ENCODE peak calls at places on chromosomes 2 and 18, in five cellular contexts. G is cardiac muscle cell, F is WERI-Rb-1, L is PC-3, X is AG10803. T is an unnamed sample.

GRCh38 chr2:198465970-198466369 is 661.6 kb downstream of the PLCL1 start:
- DNase-seq in G (no peak), X (no peak), L (no peak), F (no peak), T (no peak)

GRCh38 chr18:25180974-25181373 is 171.0 kb downstream of the ZNF521 start:
- DNase-seq in F (peak; percentile 18), G (peak; percentile 43), X (no peak), L (no peak), T (no peak)

GRCh38 chr2:36672199-36672598 is 24.3 kb upstream of the VIT start:
- DNase-seq in G (peak; percentile 54), F (no peak), X (peak; percentile 68), L (peak; percentile 67), T (peak; percentile 50)

GRCh38 chr18:46374850-46375249 is 270.7 kb downstream of the HAUS1 start:
- DNase-seq in G (no peak), L (no peak), F (no peak), X (no peak), T (no peak)

GRCh38 chr2:15799432-15799827 is 140.9 kb upstream of the MYCN start:
- DNase-seq in X (no peak), G (no peak), F (no peak), L (no peak), T (no peak)

GRCh38 chr2:173353556-173353955 is 1.1 kb upstream of the CDCA7 start:
- DNase-seq in F (no peak), G (no peak), X (no peak), L (no peak), T (no peak)

GRCh38 chr2:101274142-101274541 is 21.5 kb downstream of the CNOT11 start:
- DNase-seq in G (no peak), L (no peak), F (no peak), X (no peak), T (no peak)

GRCh38 chr18:48735070-48735676 is 196.3 kb downstream of the CTIF start:
- DNase-seq in F (no peak), G (no peak), L (peak; percentile 4), X (no peak), T (no peak)

GRCh38 chr2:233447506-233448219 is 93.4 kb downstream of the DGKD start:
- DNase-seq in L (no peak), G (no peak), X (no peak), F (peak; percentile 61), T (no peak)

GRCh38 chr2:143087033-143087432 is 42.2 kb upstream of the ARHGAP15 start:
- DNase-seq in G (no peak), F (no peak), X (no peak), L (no peak), T (no peak)

GRCh38 chr18:73636355-73636754 is 511.3 kb downstream of the FBXO15 start:
- DNase-seq in G (no peak), F (no peak), X (no peak), L (no peak), T (no peak)

GRCh38 chr18:45014047-45014501 is 333.4 kb downstream of the SETBP1 start:
- DNase-seq in L (peak; percentile 45), F (no peak), G (peak; percentile 73), X (peak; percentile 88), T (peak; percentile 30)

GRCh38 chr18:4765401-4765800 is 310.3 kb upstream of the DLGAP1 start:
- DNase-seq in F (no peak), X (no peak), G (no peak), L (no peak), T (no peak)

GRCh38 chr2:101684313-101684712 is 13.2 kb upstream of the MAP4K4 start:
- DNase-seq in L (no peak), G (no peak), X (no peak), F (no peak), T (no peak)

GRCh38 chr2:119638891-119639539 is 40.0 kb upstream of the TMEM177 start:
- DNase-seq in L (no peak), X (no peak), F (peak; percentile 67), G (peak; percentile 49), T (no peak)

GRCh38 chr18:76795981-76796380 is 26.4 kb upstream of the ZNF236 start:
- DNase-seq in F (no peak), G (no peak), L (no peak), X (no peak), T (no peak)

GRCh38 chr2:219060821-219061791 is at the start of gene IHH:
- DNase-seq in F (peak; percentile 40), G (peak; percentile 20), X (no peak), L (peak; percentile 21), T (peak; percentile 6)

GRCh38 chr2:216676630-216677029 is 18.7 kb downstream of the IGFBP5 start:
- DNase-seq in L (no peak), F (no peak), X (no peak), G (no peak), T (no peak)

GRCh38 chr2:98560256-98560771 is 48.0 kb downstream of the COA5 start:
- DNase-seq in G (peak; percentile 93), X (peak; percentile 77), L (peak; percentile 90), F (no peak), T (peak; percentile 81)

GRCh38 chr2:101500175-101500574 is 25.3 kb upstream of the RFX8 start:
- DNase-seq in F (no peak), L (no peak), G (peak; percentile 71), X (peak; percentile 52), T (peak; percentile 64)

GRCh38 chr2:68889500-68889899 is 18.3 kb upstream of the BMP10 start:
- DNase-seq in G (peak; percentile 73), X (no peak), F (no peak), L (no peak), T (peak; percentile 89)

GRCh38 chr2:45674035-45674791 is 22.7 kb downstream of the PRKCE start:
- DNase-seq in F (no peak), L (peak; percentile 16), G (no peak), X (peak; percentile 55), T (peak; percentile 86)

GRCh38 chr2:33104726-33105125 is 158.0 kb downstream of the LTBP1 start:
- DNase-seq in L (peak; percentile 66), F (no peak), G (peak; percentile 61), X (no peak), T (peak; percentile 45)

GRCh38 chr2:30421551-30422436 is 25.3 kb upstream of the LCLAT1 start:
- DNase-seq in X (peak; percentile 95), L (no peak), G (peak; percentile 82), F (no peak), T (peak; percentile 79)

GRCh38 chr2:221529943-221530652 is 42.0 kb downstream of the EPHA4 start:
- DNase-seq in G (peak; percentile 39), F (no peak), X (peak; percentile 66), L (peak; percentile 82), T (peak; percentile 60)

GRCh38 chr2:228329279-228329678 is 147.8 kb upstream of the SPHKAP start:
- DNase-seq in L (no peak), G (no peak), X (no peak), F (no peak), T (no peak)

GRCh38 chr2:47653909-47654789 is 128.8 kb upstream of the MSH6 start:
- DNase-seq in L (peak; percentile 75), F (peak; percentile 47), G (peak; percentile 74), X (no peak), T (peak; percentile 36)
- TF ChIP-seq CTCF in L (peak; percentile 66), F (peak; percentile 81), G (peak; percentile 72), X (no peak), T (peak; percentile 49)

DNA sequence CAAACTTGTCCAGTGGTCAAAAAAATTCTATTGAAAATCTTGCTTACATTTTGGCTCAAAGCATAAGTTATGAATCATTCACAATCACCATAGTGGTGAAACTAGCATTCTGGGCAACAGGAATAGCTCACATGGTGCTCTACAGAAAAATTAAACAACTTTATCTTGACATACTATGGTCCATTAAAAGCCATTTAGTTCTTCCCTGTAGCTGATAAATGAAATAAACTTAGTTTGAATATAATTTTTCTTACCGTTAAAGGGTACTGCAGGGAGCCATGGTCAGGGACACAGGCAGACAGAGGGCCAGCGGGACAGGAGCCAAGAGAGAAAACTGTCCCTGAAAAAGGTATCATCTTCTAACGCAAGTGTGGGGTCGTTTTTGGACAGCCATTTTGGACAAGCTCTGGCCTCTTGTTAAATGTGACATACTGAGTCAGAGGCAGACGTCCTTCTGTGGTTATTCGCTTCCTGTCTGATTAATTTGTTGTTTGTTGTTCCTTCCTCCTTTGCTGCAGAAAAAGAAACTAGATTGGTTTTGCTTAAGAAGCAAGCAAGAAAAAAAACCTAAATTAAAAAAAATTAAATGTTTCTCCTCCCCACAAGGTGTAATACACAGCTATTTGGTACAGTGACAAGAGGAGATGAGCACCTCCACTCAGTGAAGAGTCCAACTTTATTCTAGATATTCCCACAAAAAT is at the start of gene WIPF1:
- DNase-seq in G (peak; percentile 82), X (peak; percentile 65), L (peak; percentile 59), F (no peak), T (peak; percentile 84)
- H3K4me3 ChIP-seq in G (no peak within 1 kb of the TSS), X (no peak within 1 kb of the TSS), L (peak within 1 kb of the TSS; percentile 19), F (no peak within 1 kb of the TSS), T (no peak within 1 kb of the TSS)

GRCh38 chr2:229714736-229715541 is 584 bp upstream of the DNER start:
- DNase-seq in L (peak; percentile 55), X (peak; percentile 64), G (peak; percentile 78), F (peak; percentile 14), T (peak; percentile 72)

GRCh38 chr2:229708335-229708734 is 6.0 kb downstream of the DNER start:
- DNase-seq in X (no peak), F (no peak), G (no peak), L (no peak), T (no peak)

GRCh38 chr2:229713371-229714079 is 830 bp downstream of the DNER start:
- DNase-seq in X (no peak), G (peak; percentile 12), L (peak; percentile 16), F (no peak), T (no peak)

GRCh38 chr2:229714080-229714735 is at the start of gene DNER:
- DNase-seq in X (no peak), G (no peak), L (peak; percentile 24), F (peak; percentile 52), T (no peak)

GRCh38 chr2:229712125-229712524 is 2.2 kb downstream of the DNER start:
- DNase-seq in G (peak; percentile 10), L (peak; percentile 26), X (no peak), F (no peak), T (peak; percentile 18)
- TF ChIP-seq CTCF in G (no peak), L (peak; percentile 49), X (no peak), F (no peak), T (peak; percentile 20)

GRCh38 chr2:147681093-147681492 is 163.7 kb upstream of the ACVR2A start:
- DNase-seq in L (no peak), F (no peak), G (no peak), X (no peak), T (no peak)
- H3K4me3 ChIP-seq in L (no peak overlapping the region), F (no peak overlapping the region), G (no peak overlapping the region), X (no peak overlapping the region), T (no peak overlapping the region)

GRCh38 chr2:225670111-225670974 is 270.8 kb downstream of the NYAP2 start:
- DNase-seq in G (peak; percentile 78), F (no peak), X (peak; percentile 60), L (peak; percentile 59), T (peak; percentile 70)
- TF ChIP-seq CTCF in G (peak; percentile 41), F (no peak), X (peak; percentile 63), L (peak; percentile 73), T (peak; percentile 49)